ENCODE peak calls at places on chromosomes 5 and 9, in four cellular contexts. H, C, O and F are unnamed samples.

GRCh38 chr5:150848271-150848670 is 1.9 kb downstream of the IRGM start:
- DNase-seq in H (no peak), C (no peak), O (no peak), F (no peak)

GRCh38 chr9:114084282-114085073 is 6.4 kb upstream of the AMBP start:
- DNase-seq in O (no peak), H (no peak), C (no peak), F (no peak)

GRCh38 chr9:20538956-20539355 is 83.3 kb downstream of the MLLT3 start:
- DNase-seq in O (no peak), C (no peak), H (no peak), F (no peak)

GRCh38 chr9:127873223-127873691 is 4.2 kb downstream of the AK1 start:
- DNase-seq in H (no peak), O (no peak), C (no peak), F (peak)

GRCh38 chr5:74342948-74343682 is 297.4 kb downstream of the ENC1 start:
- DNase-seq in O (no peak), C (no peak), H (peak), F (peak)

GRCh38 chr5:92944903-92945629 is 636.0 kb downstream of the NR2F1-AS1 start:
- DNase-seq in O (no peak), H (no peak), C (peak), F (no peak)

GRCh38 chr5:136926073-136926472 is 560.7 kb upstream of the TRPC7 start:
- DNase-seq in C (no peak), H (no peak), O (no peak), F (no peak)

GRCh38 chr5:37071901-37072581 is 177.1 kb downstream of the CPLANE1 start:
- DNase-seq in C (peak), O (no peak), H (no peak), F (no peak)

GRCh38 chr5:160628295-160629006 is 206.8 kb downstream of the PTTG1 start:
- DNase-seq in C (no peak), O (no peak), H (no peak), F (no peak)

GRCh38 chr5:175689147-175689991 is 31.5 kb downstream of the HRH2 start:
- DNase-seq in C (no peak), O (no peak), H (no peak), F (no peak)

GRCh38 chr9:130138791-130139190 is 33.4 kb upstream of the NCS1 start:
- DNase-seq in H (no peak), C (no peak), O (no peak), F (peak)

GRCh38 chr5:58542709-58543108 is 40.2 kb upstream of the RAB3C start:
- DNase-seq in C (no peak), H (no peak), O (no peak), F (no peak)

GRCh38 chr5:57503433-57503832 is 20.8 kb upstream of the ACTBL2 start:
- DNase-seq in O (no peak), H (no peak), C (no peak), F (no peak)

GRCh38 chr9:69145148-69145547 is 28.9 kb upstream of the TJP2 start:
- DNase-seq in O (no peak), H (no peak), C (no peak), F (no peak)

GRCh38 chr9:26243722-26244121 is 565.5 kb upstream of the TUSC1 start:
- DNase-seq in H (no peak), C (no peak), O (no peak), F (no peak)

GRCh38 chr5:14871084-14871572 is 450 bp downstream of the ANKH start:
- DNase-seq in O (no peak), H (no peak), C (no peak), F (no peak)

GRCh38 chr9:127177221-127177620 is 54.8 kb upstream of the ANGPTL2 start:
- DNase-seq in H (no peak), O (no peak), C (no peak), F (no peak)

GRCh38 chr5:111673896-111674626 is 82.9 kb downstream of the NREP start:
- DNase-seq in C (no peak), O (no peak), H (no peak), F (no peak)

GRCh38 chr9:104232781-104233341 is 138.8 kb downstream of the SMC2 start:
- DNase-seq in C (no peak), O (no peak), H (no peak), F (no peak)

GRCh38 chr9:104227108-104227507 is 133.0 kb downstream of the SMC2 start:
- DNase-seq in H (no peak), C (no peak), O (no peak), F (no peak)
- TF ChIP-seq KDM1A in H (no peak), C (no peak), O (no peak), F (no peak)

DNA sequence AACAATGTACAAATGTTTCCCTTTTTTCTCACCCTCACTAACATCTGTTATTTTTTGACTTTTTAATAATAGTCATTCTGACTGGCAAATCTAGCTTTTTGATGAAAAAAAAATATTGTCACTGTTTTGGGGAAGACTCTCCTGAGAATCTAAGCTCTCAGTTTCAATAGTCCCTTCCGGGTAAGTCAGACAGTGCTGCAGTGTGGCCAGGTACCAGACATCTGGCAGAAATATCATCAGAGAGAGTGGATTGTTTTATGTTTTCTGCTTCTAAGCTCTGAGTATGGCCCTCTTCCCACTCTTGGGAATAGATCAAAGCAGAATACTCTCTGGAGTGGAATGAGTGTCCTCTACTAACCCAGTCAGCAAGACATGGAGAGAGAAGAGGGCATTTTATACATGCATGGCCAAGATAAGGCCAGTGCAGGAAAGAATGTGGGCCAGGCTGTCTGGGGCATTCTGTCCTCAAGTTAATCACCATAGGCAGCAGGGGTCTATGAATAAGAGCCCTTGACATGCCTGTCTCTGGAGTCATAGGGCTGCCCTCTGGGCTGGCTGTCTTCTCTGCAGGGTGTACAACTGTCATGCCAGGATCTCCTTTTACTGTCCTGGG is 38.5 kb upstream of the OR2S2 start:
- DNase-seq in H (no peak), C (no peak), O (peak), F (no peak)
- TF ChIP-seq MAX in H (no peak), C (no peak), O (no peak), F (no peak)

GRCh38 chr9:134725605-134725940 is 84.0 kb downstream of the COL5A1 start:
- DNase-seq in O (no peak), H (no peak), C (no peak), F (no peak)
- TF ChIP-seq RNF2 in O (no peak), H (no peak), C (no peak), F (no peak)

DNA sequence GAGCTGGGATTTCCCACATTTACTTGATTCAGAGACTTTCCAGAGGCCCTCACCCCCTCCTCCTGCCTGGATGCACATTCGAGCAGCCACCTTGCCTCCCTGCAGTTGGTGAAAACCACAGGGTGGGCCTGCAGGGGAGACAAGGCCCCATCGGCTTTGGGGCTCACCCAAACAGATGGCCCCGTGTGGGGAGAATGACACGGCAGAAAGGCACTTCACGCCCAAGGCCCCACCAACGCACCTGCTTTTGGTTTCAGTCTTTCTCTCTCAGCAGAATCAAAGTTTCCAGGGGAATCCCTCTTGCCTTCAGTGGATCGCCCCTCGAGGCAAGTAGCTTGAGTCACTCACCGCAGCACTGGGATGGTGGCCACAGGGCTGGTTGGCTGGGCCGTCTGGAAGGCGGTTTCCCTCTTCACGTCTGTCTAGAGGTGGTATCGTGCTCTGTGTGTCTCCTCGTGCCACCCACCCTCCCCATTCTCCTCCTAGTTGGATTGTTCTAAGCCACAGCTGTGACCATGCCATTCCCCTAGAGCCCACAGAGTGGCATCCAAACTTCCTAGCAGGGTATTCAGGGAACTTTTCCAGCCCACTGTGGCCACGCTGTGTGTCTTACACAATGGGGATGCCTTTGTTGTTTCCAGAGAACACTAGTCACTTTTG is 31.8 kb downstream of the SEC61B start:
- DNase-seq in H (no peak), C (no peak), O (no peak), F (no peak)
- TF ChIP-seq KDM1A in H (no peak), C (no peak), O (no peak), F (no peak)

DNA sequence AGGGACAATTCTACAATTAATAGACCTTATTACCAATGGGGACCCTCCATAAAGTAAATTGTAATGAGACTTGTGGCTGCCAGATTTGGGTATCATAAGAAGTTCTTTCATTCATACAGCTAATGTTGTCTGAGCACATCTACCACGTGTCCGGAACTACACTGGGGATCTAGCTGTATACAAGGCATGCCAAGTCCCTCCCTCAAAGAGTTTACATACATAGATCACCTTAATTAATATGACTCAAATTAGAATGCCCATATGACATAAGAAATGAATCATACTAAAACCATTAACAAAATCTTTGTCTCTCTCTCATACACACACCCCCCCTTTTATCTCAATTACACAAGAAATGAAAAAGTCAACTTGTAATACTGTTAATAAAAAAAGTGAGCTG is 18.0 kb upstream of the NR4A3 start:
- DNase-seq in H (no peak), O (no peak), C (no peak), F (no peak)
- TF ChIP-seq MAX in H (no peak), O (no peak), C (no peak), F (no peak)

GRCh38 chr5:95422842-95423241 is 31.7 kb downstream of the FAM81B start:
- DNase-seq in C (no peak), H (no peak), O (no peak), F (no peak)
- TF ChIP-seq RNF2 in C (no peak), H (no peak), O (no peak), F (no peak)